ENCODE peak calls at places on chromosomes 3 and 15, in ten cellular contexts. Q is RWPE1, Y is left kidney, W is omental fat pad, V is caudate nucleus, L is WTC11, P is iPS-NIHi11, D is PC-9, T is NCI-H1105, G is posterior vena cava. X is an unnamed sample.

GRCh38 chr3:17232442-17232841 is 347.7 kb downstream of the PLCL2 start:
- DNase-seq in W (no peak), P (no peak), T (no peak), Q (no peak), L (no peak), D (no peak), Y (no peak), G (no peak), V (no peak), X (no peak)

GRCh38 chr3:51712511-51712931 is 5.7 kb downstream of the GRM2 start:
- DNase-seq in Q (no peak), L (peak; percentile 1), D (no peak), W (no peak), Y (no peak), V (no peak), G (peak; percentile 73), P (peak; percentile 3), T (no peak), X (no peak)

GRCh38 chr3:188573929-188574317 is 420.0 kb downstream of the LPP start:
- DNase-seq in P (peak; percentile 8), Y (no peak), T (no peak), L (no peak), G (no peak), V (no peak), W (no peak), Q (no peak), D (no peak), X (no peak)

GRCh38 chr3:52730681-52731080 is 24.8 kb downstream of the SPCS1 start:
- DNase-seq in W (no peak), G (no peak), Y (no peak), Q (no peak), L (no peak), T (no peak), D (no peak), V (no peak), P (no peak), X (no peak)

GRCh38 chr15:61871926-61872522 is 188.2 kb downstream of the VPS13C start:
- DNase-seq in V (no peak), Q (peak; percentile 28), L (no peak), Y (peak; percentile 48), D (no peak), G (no peak), P (peak; percentile 15), T (peak; percentile 47), W (no peak), X (peak; percentile 7)

GRCh38 chr3:127431066-127431465 is 143.2 kb upstream of the PRR20G start:
- DNase-seq in G (no peak), V (no peak), W (no peak), D (no peak), Y (no peak), L (no peak), T (peak; percentile 24), P (no peak), Q (no peak), X (no peak)

GRCh38 chr3:45774581-45775505 is 21.5 kb downstream of the SLC6A20 start:
- DNase-seq in Q (no peak), P (no peak), V (no peak), Y (no peak), D (no peak), G (no peak), L (no peak), W (no peak), T (no peak), X (no peak)

GRCh38 chr3:139893264-139893962 is 41.6 kb upstream of the CLSTN2 start:
- DNase-seq in T (no peak), V (no peak), Y (no peak), P (no peak), G (no peak), W (no peak), L (no peak), D (no peak), Q (no peak), X (no peak)

GRCh38 chr3:25460751-25461150 is 32.7 kb downstream of the RARB start:
- DNase-seq in Y (no peak), W (no peak), T (no peak), L (no peak), G (no peak), Q (no peak), P (no peak), D (no peak), V (no peak), X (no peak)

GRCh38 chr3:69747511-69748248 is 8.4 kb downstream of the MITF start:
- DNase-seq in W (no peak), L (no peak), D (no peak), G (no peak), P (no peak), Q (no peak), Y (no peak), V (no peak), T (no peak), X (no peak)

GRCh38 chr3:195905970-195906864 is 2.1 kb downstream of the TNK2 start:
- DNase-seq in V (no peak), D (no peak), W (no peak), L (no peak), G (no peak), Y (no peak), P (no peak), T (peak; percentile 74), Q (no peak), X (no peak)

GRCh38 chr15:77528968-77529319 is 103.8 kb downstream of the LINGO1 start:
- DNase-seq in W (no peak), L (peak; percentile 10), T (no peak), D (no peak), G (peak; percentile 72), V (no peak), Y (peak; percentile 84), Q (no peak), P (no peak), X (no peak)

GRCh38 chr3:102238362-102238761 is 196.5 kb upstream of the ZPLD1 start:
- DNase-seq in W (no peak), G (no peak), T (no peak), Q (peak; percentile 24), V (no peak), Y (no peak), L (no peak), D (no peak), P (no peak), X (no peak)

GRCh38 chr15:74175271-74176191 is 2.0 kb downstream of the ISLR start:
- DNase-seq in L (peak; percentile 11), Q (no peak), Y (no peak), G (peak; percentile 80), V (no peak), P (no peak), T (no peak), W (no peak), D (no peak), X (no peak)

GRCh38 chr3:150806436-150806835 is 43.5 kb upstream of the SIAH2 start:
- DNase-seq in L (no peak), V (no peak), G (no peak), Y (no peak), Q (no peak), D (no peak), W (no peak), P (peak; percentile 38), T (no peak), X (no peak)

GRCh38 chr3:23594066-23594465 is 211.7 kb upstream of the UBE2E1 start:
- DNase-seq in P (no peak), D (no peak), T (no peak), Y (no peak), Q (no peak), G (no peak), L (no peak), W (no peak), V (no peak), X (no peak)

GRCh38 chr3:9713142-9713541 is 9.5 kb downstream of the CPNE9 start:
- DNase-seq in V (no peak), D (no peak), Q (no peak), T (no peak), L (no peak), P (no peak), Y (no peak), G (no peak), W (no peak), X (no peak)

GRCh38 chr15:98296653-98297052 is 336.1 kb downstream of the ARRDC4 start:
- DNase-seq in G (no peak), Y (no peak), D (no peak), T (no peak), L (no peak), P (no peak), Q (no peak), W (no peak), V (no peak), X (no peak)

GRCh38 chr3:48619541-48620524 is 1.7 kb downstream of the TMEM89 start:
- DNase-seq in V (no peak), T (no peak), Q (no peak), W (no peak), Y (no peak), L (no peak), G (peak; percentile 65), D (no peak), P (no peak), X (no peak)

GRCh38 chr15:62912808-62913207 is 129.7 kb upstream of the TPM1 start:
- DNase-seq in P (peak; percentile 44), G (no peak), L (no peak), Y (peak; percentile 89), D (no peak), W (no peak), V (no peak), Q (no peak), T (no peak), X (no peak)

GRCh38 chr3:38454179-38454883 is 641 bp downstream of the ACVR2B start:
- DNase-seq in W (no peak), D (peak; percentile 30), P (peak; percentile 54), Y (peak; percentile 68), G (no peak), Q (peak; percentile 35), T (no peak), V (no peak), L (peak; percentile 31), X (no peak)

GRCh38 chr3:13028010-13028821 is 45.0 kb downstream of the IQSEC1 start:
- DNase-seq in G (no peak), T (no peak), D (no peak), Q (no peak), Y (no peak), W (no peak), L (no peak), P (no peak), V (no peak), X (no peak)

GRCh38 chr3:134601539-134602439 is 49.0 kb downstream of the KY start:
- DNase-seq in W (no peak), D (no peak), L (peak; percentile 77), Y (peak; percentile 97), V (peak; percentile 32), T (peak; percentile 68), Q (no peak), G (no peak), P (peak; percentile 91), X (no peak)

GRCh38 chr3:45948409-45948808 is 5.1 kb downstream of the CXCR6 start:
- DNase-seq in W (no peak), T (no peak), G (no peak), Y (no peak), Q (no peak), D (no peak), V (no peak), L (no peak), P (no peak), X (no peak)

GRCh38 chr15:69663441-69663840 is 210.8 kb downstream of the RPLP1 start:
- DNase-seq in P (no peak), T (no peak), Q (no peak), D (no peak), Y (no peak), G (peak; percentile 40), W (no peak), V (no peak), L (no peak), X (no peak)

GRCh38 chr3:192986399-192986798 is 68.7 kb upstream of the MB21D2 start:
- DNase-seq in G (no peak), Q (no peak), T (no peak), P (no peak), Y (no peak), V (no peak), D (no peak), W (no peak), L (no peak), X (no peak)

GRCh38 chr15:66766282-66767228 is 64.5 kb downstream of the SMAD6 start:
- DNase-seq in G (no peak), T (no peak), Q (peak; percentile 35), P (no peak), D (no peak), Y (no peak), L (no peak), V (no peak), W (no peak), X (peak; percentile 71)

GRCh38 chr3:194871864-194872668 is 186.4 kb downstream of the FAM43A start:
- DNase-seq in V (no peak), T (no peak), P (no peak), W (no peak), L (no peak), G (no peak), D (no peak), Q (peak; percentile 38), Y (peak; percentile 66), X (no peak)

X was measured in kidney glomerular epithelial cell.